ENCODE peak calls at places on chromosome 19, in four cellular contexts. S is effector memory CD8-positive, alpha-beta T cell; H is anterior cingulate cortex; R is heart left ventricle. W is an unnamed sample.

GRCh38 chr19:7500811-7501450 is 12.1 kb upstream of the PEX11G start:
- DNase-seq in S (no peak), H (peak), R (no peak), W (no peak)

GRCh38 chr19:29666634-29667389 is 1.6 kb downstream of the PLEKHF1 start:
- DNase-seq in S (no peak), H (peak), R (peak), W (no peak)

GRCh38 chr19:45863335-45863839 is 440 bp upstream of the SYMPK start:
- DNase-seq in S (no peak), H (no peak), R (no peak), W (no peak)

GRCh38 chr19:36152061-36152885 is at the start of gene COX7A1:
- DNase-seq in S (no peak), H (peak), R (peak), W (no peak)

GRCh38 chr19:18317998-18318800 is 4.7 kb downstream of the LSM4 start:
- DNase-seq in S (peak), H (no peak), R (peak), W (peak)

GRCh38 chr19:46958542-46958941 is 61.1 kb upstream of the NPAS1 start:
- DNase-seq in S (no peak), H (no peak), R (no peak), W (no peak)

GRCh38 chr19:57382806-57383488 is 6.7 kb upstream of the ZNF548 start:
- DNase-seq in S (no peak), H (no peak), R (no peak), W (no peak)

GRCh38 chr19:33401683-33402420 is 28.3 kb downstream of the CEBPG start:
- DNase-seq in S (no peak), H (no peak), R (no peak), W (no peak)

GRCh38 chr19:28700176-28700575 is 512.8 kb downstream of the UQCRFS1 start:
- DNase-seq in S (no peak), H (no peak), R (no peak), W (no peak)

GRCh38 chr19:4844348-4845179 is 13.1 kb upstream of the TICAM1 start:
- DNase-seq in S (no peak), H (no peak), R (peak), W (no peak)

GRCh38 chr19:5680083-5680436 is 256 bp downstream of the MICOS13 start:
- DNase-seq in S (no peak), H (peak), R (peak), W (no peak)

GRCh38 chr19:29761575-29762225 is 46.6 kb upstream of the C19orf12 start:
- DNase-seq in S (no peak), H (peak), R (no peak), W (no peak)

GRCh38 chr19:17933414-17934129 is 757 bp downstream of the CCDC124 start:
- DNase-seq in S (no peak), H (no peak), R (no peak), W (no peak)

GRCh38 chr19:54470991-54471782 is 1.9 kb downstream of the CDC42EP5 start:
- DNase-seq in S (no peak), H (peak), R (peak), W (peak)

GRCh38 chr19:4693471-4694121 is 23.5 kb upstream of the MYDGF start:
- DNase-seq in S (no peak), H (no peak), R (no peak), W (no peak)

GRCh38 chr19:44005968-44006367 is 3.2 kb downstream of the ZNF230 start:
- DNase-seq in S (no peak), H (no peak), R (no peak), W (no peak)

GRCh38 chr19:17766543-17767131 is 15.4 kb downstream of the FCHO1 start:
- DNase-seq in S (no peak), H (peak), R (peak), W (peak)

GRCh38 chr19:5302396-5302795 is 38.2 kb downstream of the PTPRS start:
- DNase-seq in S (no peak), H (no peak), R (no peak), W (no peak)

GRCh38 chr19:11496391-11497163 is 9.1 kb downstream of the ZNF653 start:
- DNase-seq in S (peak), H (peak), R (peak), W (peak)

GRCh38 chr19:32173836-32174235 is 171.6 kb upstream of the ZNF507 start:
- DNase-seq in S (no peak), H (no peak), R (no peak), W (no peak)

GRCh38 chr19:29290853-29291252 is 77.9 kb upstream of the UQCRFS1 start:
- DNase-seq in S (no peak), H (no peak), R (no peak), W (no peak)

GRCh38 chr19:16268676-16269319 is 55.8 kb upstream of the KLF2 start:
- DNase-seq in S (no peak), H (no peak), R (no peak), W (no peak)

GRCh38 chr19:47157455-47158321 is 27.1 kb downstream of the SAE1 start:
- DNase-seq in S (no peak), H (no peak), R (peak), W (peak)

GRCh38 chr19:9939301-9939913 is 3.1 kb upstream of the OLFM2 start:
- DNase-seq in S (no peak), H (no peak), R (no peak), W (no peak)

GRCh38 chr19:8610041-8610927 is at the start of gene ADAMTS10:
- DNase-seq in S (no peak), H (peak), R (peak), W (no peak)

GRCh38 chr19:49981603-49982593 is 20.9 kb upstream of the SIGLEC11 start:
- DNase-seq in S (no peak), H (no peak), R (no peak), W (no peak)

GRCh38 chr19:44800461-44800860 is 8.4 kb upstream of the BCAM start:
- DNase-seq in S (peak), H (peak), R (peak), W (peak)

GRCh38 chr19:19822148-19822429 is 539 bp upstream of the ZNF506 start:
- DNase-seq in S (no peak), H (no peak), R (no peak), W (no peak)

GRCh38 chr19:2215281-2215751 is 20.8 kb downstream of the PLEKHJ1 start:
- DNase-seq in S (no peak), H (no peak), R (no peak), W (no peak)

GRCh38 chr19:18157465-18158063 is 4.6 kb downstream of the PIK3R2 start:
- DNase-seq in S (no peak), H (peak), R (no peak), W (no peak)

GRCh38 chr19:2770055-2771013 is 12.7 kb downstream of the SGTA start:
- DNase-seq in S (no peak), H (peak), R (peak), W (no peak)

GRCh38 chr19:10830941-10831779 is 4.9 kb downstream of the TMED1 start:
- DNase-seq in S (no peak), H (no peak), R (no peak), W (no peak)

GRCh38 chr19:47755762-47756626 is 10.6 kb downstream of the NOP53 start:
- DNase-seq in S (no peak), H (no peak), R (no peak), W (no peak)

GRCh38 chr19:16143399-16144215 is at the start of gene HSH2D:
- DNase-seq in S (peak), H (no peak), R (peak), W (no peak)

GRCh38 chr19:18401580-18402112 is 4.2 kb upstream of the LRRC25 start:
- DNase-seq in S (no peak), H (peak), R (no peak), W (no peak)

GRCh38 chr19:3368441-3368795 is 2.0 kb downstream of the NFIC start:
- DNase-seq in S (no peak), H (no peak), R (no peak), W (no peak)

W was measured in foreskin melanocyte.